ENCODE peak calls at places on chromosomes 13 and 19, in seven cellular contexts. G is sigmoid colon, A is spleen, O is stomach, Y is breast epithelium, P is transverse colon, T is prostate gland. B is an unnamed sample.

GRCh38 chr13:25493930-25494707 is 122.3 kb downstream of the ATP8A2 start:
- DNase-seq in O (no peak), P (no peak), Y (no peak), T (no peak), G (no peak), A (no peak), B (no peak)

GRCh38 chr19:51124729-51125128 is at the start of gene SIGLEC9:
- DNase-seq in P (peak), Y (peak), T (no peak), O (no peak), A (peak), G (peak), B (no peak)

GRCh38 chr19:748274-748598 is 2.7 kb upstream of the MISP start:
- DNase-seq in P (peak), G (no peak), T (no peak), A (no peak), Y (no peak), O (peak), B (no peak)

GRCh38 chr13:25062479-25062878 is 33.5 kb upstream of the PABPC3 start:
- DNase-seq in Y (no peak), O (no peak), P (no peak), A (no peak), G (no peak), T (no peak), B (no peak)

GRCh38 chr13:112887557-112887991 is 81.4 kb upstream of the MCF2L start:
- DNase-seq in G (no peak), T (no peak), O (no peak), Y (no peak), A (peak), P (no peak), B (no peak)

GRCh38 chr13:113837554-113838355 is 26.1 kb downstream of the GAS6 start:
- DNase-seq in O (peak), Y (peak), P (peak), T (peak), A (no peak), G (peak), B (no peak)

GRCh38 chr19:45172173-45172572 is 5.9 kb downstream of the TRAPPC6A start:
- DNase-seq in Y (no peak), A (no peak), G (no peak), O (no peak), P (no peak), T (no peak), B (no peak)

GRCh38 chr19:21052902-21053301 is 29.1 kb upstream of the ZNF714 start:
- DNase-seq in O (no peak), G (no peak), Y (no peak), A (no peak), P (no peak), T (no peak), B (no peak)

GRCh38 chr13:50149143-50149703 is 134.0 kb downstream of the KCNRG start:
- DNase-seq in A (no peak), Y (no peak), T (no peak), O (no peak), G (no peak), P (no peak), B (no peak)

GRCh38 chr13:43666403-43666802 is 120.4 kb downstream of the ENOX1 start:
- DNase-seq in T (no peak), P (peak), A (no peak), O (no peak), G (no peak), Y (no peak), B (no peak)

GRCh38 chr13:27528908-27529307 is 78.5 kb upstream of the MTIF3 start:
- DNase-seq in P (no peak), G (no peak), O (no peak), A (no peak), T (no peak), Y (no peak), B (no peak)

GRCh38 chr13:105538346-105538745 is 997.1 kb downstream of the EFNB2 start:
- DNase-seq in P (no peak), G (no peak), O (no peak), T (no peak), A (no peak), Y (no peak), B (no peak)

GRCh38 chr13:93409001-93409400 is 182.4 kb downstream of the GPC6 start:
- DNase-seq in P (no peak), O (no peak), Y (no peak), G (no peak), T (no peak), A (no peak), B (no peak)

GRCh38 chr13:48037346-48038173 is at the start of gene NUDT15:
- DNase-seq in A (peak), T (peak), O (peak), P (peak), Y (peak), G (peak), B (peak)

GRCh38 chr13:58587183-58587582 is 955.6 kb downstream of the PCDH17 start:
- DNase-seq in P (no peak), Y (no peak), G (no peak), T (no peak), O (no peak), A (no peak), B (no peak)

GRCh38 chr19:35436477-35437141 is 11.4 kb upstream of the FFAR2 start:
- DNase-seq in G (no peak), P (peak), A (no peak), Y (no peak), O (peak), T (no peak), B (no peak)
- TF ChIP-seq POLR2AphosphoS5 in G (no peak), P (no peak), A (peak), Y (no peak), O (no peak), T (peak), B (no peak)

GRCh38 chr19:16125738-16126495 is 14.2 kb downstream of the RAB8A start:
- DNase-seq in O (no peak), A (no peak), Y (no peak), G (no peak), T (no peak), P (no peak), B (no peak)
- TF ChIP-seq POLR2A in O (no peak), A (no peak), Y (no peak), G (no peak), T (no peak), P (no peak), B (no peak)

DNA sequence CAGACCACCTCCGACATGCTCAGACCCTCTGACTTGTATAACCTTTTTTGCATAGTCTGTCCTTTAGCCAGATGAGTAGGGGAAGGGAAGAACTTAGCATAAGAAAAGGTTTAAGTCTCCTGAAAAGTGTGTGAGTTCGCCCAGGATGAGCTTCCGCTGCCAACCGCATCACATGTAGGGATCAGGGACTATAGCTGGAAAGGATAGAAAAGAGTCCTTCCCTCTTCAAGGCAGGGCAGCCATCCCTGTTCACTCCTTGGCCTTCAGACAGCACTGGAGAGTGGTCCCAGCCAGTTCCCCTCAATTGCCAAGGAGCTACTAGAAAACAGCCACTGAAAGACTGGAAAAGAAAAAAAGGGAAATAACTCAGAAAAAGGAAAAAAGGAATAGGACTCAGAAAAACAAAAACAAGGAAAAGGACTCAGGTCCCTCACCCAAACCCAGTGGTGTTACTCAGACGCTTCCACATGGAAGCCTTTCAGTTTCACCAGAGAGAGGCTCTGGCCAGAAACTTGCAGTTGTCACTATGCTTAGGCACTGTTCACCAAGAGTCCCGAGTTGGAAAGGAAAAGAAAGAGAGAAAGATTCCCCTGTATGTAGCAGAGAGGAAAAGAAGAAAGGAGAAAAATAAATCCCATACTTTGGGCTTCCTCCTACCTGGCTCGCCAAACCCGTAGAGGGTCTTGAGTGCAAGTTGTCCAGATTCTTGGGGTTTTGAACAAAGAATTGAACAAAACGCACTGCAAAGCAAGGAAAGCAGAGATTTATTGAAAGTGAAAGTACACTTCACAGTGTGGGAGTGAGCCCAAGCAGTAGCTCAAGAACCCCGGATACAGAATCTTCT is 5.6 kb upstream of the TM9SF2 start:
- DNase-seq in T (no peak), G (no peak), P (no peak), A (no peak), O (no peak), Y (no peak), B (no peak)
- TF ChIP-seq POLR2AphosphoS5 in T (no peak), G (no peak), P (no peak), A (no peak), O (no peak), Y (no peak), B (no peak)

GRCh38 chr19:17747205-17748098 is 3.8 kb upstream of the FCHO1 start:
- DNase-seq in Y (peak), P (peak), O (peak), T (peak), G (peak), A (peak), B (peak)
- TF ChIP-seq POLR2A in Y (no peak), P (no peak), O (no peak), T (no peak), G (no peak), A (no peak), B (no peak)

GRCh38 chr13:45696610-45697226 is 5.4 kb upstream of the CBY2 start:
- DNase-seq in T (no peak), P (no peak), O (no peak), G (no peak), A (no peak), Y (no peak), B (no peak)
- TF ChIP-seq POLR2AphosphoS5 in T (no peak), P (no peak), O (no peak), G (no peak), A (no peak), Y (no peak), B (no peak)